ENCODE peak calls at places on chromosomes 3 and 15, in five cellular contexts. S is GM12878, A is K562, G is SK-N-SH, V is HepG2. M is an unnamed sample.

GRCh38 chr3:40780801-40781406 is 256.1 kb downstream of the ZNF621 start:
- DNase-seq in S (no peak), A (no peak), G (no peak), V (no peak), M (no peak)

GRCh38 chr15:27973886-27974285 is 125.2 kb downstream of the OCA2 start:
- DNase-seq in S (no peak), A (no peak), G (no peak), V (no peak), M (no peak)

GRCh38 chr3:12695916-12696315 is 32.0 kb upstream of the RAF1 start:
- DNase-seq in S (no peak), A (no peak), G (no peak), V (no peak), M (no peak)

GRCh38 chr3:33921608-33922007 is 123.2 kb downstream of the PDCD6IP start:
- DNase-seq in S (no peak), A (no peak), G (no peak), V (no peak), M (no peak)

GRCh38 chr3:105521803-105522202 is 155.1 kb downstream of the ALCAM start:
- DNase-seq in S (no peak), A (no peak), G (no peak), V (no peak), M (no peak)

GRCh38 chr3:43874290-43874689 is 183.6 kb downstream of the ABHD5 start:
- DNase-seq in S (no peak), A (no peak), G (no peak), V (no peak), M (no peak)

GRCh38 chr3:39541917-39542329 is 74.4 kb downstream of the MOBP start:
- DNase-seq in S (no peak), A (peak), G (peak), V (no peak), M (peak)

GRCh38 chr3:122318620-122319019 is 6.4 kb upstream of the CSTA start:
- DNase-seq in S (no peak), A (no peak), G (no peak), V (no peak), M (no peak)

GRCh38 chr3:9074079-9074478 is 110.8 kb upstream of the RAD18 start:
- DNase-seq in S (no peak), A (no peak), G (no peak), V (no peak), M (no peak)

GRCh38 chr3:181752202-181752671 is 40.5 kb downstream of the SOX2 start:
- DNase-seq in S (no peak), A (no peak), G (peak), V (no peak), M (no peak)

GRCh38 chr3:31693346-31693745 is 160.6 kb downstream of the STT3B start:
- DNase-seq in S (no peak), A (no peak), G (no peak), V (no peak), M (no peak)

GRCh38 chr3:32310918-32311839 is 72.7 kb downstream of the CMTM8 start:
- DNase-seq in S (no peak), A (no peak), G (no peak), V (peak), M (no peak)

GRCh38 chr3:151008699-151009098 is 36.2 kb upstream of the CLRN1 start:
- DNase-seq in S (no peak), A (no peak), G (peak), V (no peak), M (peak)

GRCh38 chr3:126212250-126212628 is 31.9 kb upstream of the ALDH1L1 start:
- DNase-seq in S (no peak), A (no peak), G (no peak), V (no peak), M (no peak)

GRCh38 chr3:4522962-4523361 is 29.8 kb downstream of the ITPR1 start:
- DNase-seq in S (no peak), A (no peak), G (no peak), V (no peak), M (no peak)

GRCh38 chr15:69719527-69719926 is 266.9 kb downstream of the RPLP1 start:
- DNase-seq in S (no peak), A (no peak), G (no peak), V (no peak), M (no peak)
- TF ChIP-seq ZBTB33 in S (no peak), A (no peak), G (no peak), V (no peak), M (no peak)

DNA sequence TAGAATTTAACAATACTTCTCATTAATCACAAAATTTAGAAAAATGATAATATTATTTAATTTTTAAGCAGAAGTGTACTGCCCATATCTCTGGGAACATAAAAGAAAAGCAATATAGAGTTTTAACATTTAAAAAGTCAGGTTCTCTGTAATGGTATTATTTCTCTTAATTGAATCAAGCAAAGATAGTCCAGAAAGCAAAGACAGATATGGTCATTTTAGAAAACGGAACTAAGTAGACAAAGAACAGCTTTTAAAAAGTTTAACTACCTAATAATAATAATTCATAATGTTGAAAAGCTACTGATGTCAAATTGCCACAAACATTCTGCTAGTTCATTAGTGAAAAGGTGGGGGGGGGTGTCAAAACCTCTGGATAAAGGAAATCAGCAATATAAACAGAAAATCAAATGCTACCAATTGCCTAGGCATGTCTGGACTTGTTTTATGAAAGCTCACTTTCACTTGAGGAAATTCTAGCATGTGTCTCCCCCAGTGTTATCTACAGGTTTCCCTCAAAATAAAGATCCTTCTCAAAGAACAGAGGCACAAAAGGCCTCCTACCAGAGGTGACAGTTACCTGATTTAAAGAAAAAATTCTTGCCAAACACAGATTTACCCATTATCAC is 1.7 kb downstream of the ZMAT3 start:
- DNase-seq in S (no peak), A (no peak), G (peak), V (no peak), M (no peak)
- H3K27ac ChIP-seq in S (peak), A (no peak), G (peak), V (peak), M (no peak)

GRCh38 chr3:139808196-139808595 is 126.8 kb upstream of the CLSTN2 start:
- DNase-seq in S (no peak), A (no peak), G (no peak), V (no peak), M (no peak)

DNA sequence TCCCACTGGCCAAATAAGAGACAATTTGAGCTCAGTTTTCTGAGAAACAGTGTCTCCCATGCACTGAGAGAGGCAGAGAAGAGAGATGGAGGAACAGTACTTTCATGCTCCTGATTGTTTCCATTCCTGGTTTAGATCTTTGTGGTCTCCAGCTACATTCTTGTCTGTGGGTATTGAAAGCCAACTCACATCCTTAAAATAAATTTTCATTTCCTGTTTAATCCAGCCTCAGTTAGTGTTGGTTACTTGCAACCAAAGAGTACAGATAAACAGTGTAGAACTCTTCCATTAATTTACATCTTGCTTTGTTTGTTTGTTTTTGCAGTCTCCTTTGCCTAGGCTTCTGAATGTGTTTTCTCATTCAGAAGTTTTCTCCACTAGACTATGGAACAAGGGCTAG is 123.7 kb upstream of the CLSTN2 start:
- DNase-seq in S (no peak), A (no peak), G (no peak), V (no peak), M (no peak)
- TF ChIP-seq ZBTB33 in S (no peak), A (no peak), G (no peak), V (no peak), M (no peak)

GRCh38 chr15:79872358-79873017 is 24.3 kb downstream of the MTHFS start:
- DNase-seq in S (no peak), A (no peak), G (no peak), V (no peak), M (no peak)

GRCh38 chr15:79874242-79874641 is 22.6 kb downstream of the MTHFS start:
- DNase-seq in S (no peak), A (no peak), G (no peak), V (peak), M (peak)

GRCh38 chr15:79878078-79878705 is 18.6 kb downstream of the MTHFS start:
- DNase-seq in S (no peak), A (no peak), G (no peak), V (no peak), M (peak)

DNA sequence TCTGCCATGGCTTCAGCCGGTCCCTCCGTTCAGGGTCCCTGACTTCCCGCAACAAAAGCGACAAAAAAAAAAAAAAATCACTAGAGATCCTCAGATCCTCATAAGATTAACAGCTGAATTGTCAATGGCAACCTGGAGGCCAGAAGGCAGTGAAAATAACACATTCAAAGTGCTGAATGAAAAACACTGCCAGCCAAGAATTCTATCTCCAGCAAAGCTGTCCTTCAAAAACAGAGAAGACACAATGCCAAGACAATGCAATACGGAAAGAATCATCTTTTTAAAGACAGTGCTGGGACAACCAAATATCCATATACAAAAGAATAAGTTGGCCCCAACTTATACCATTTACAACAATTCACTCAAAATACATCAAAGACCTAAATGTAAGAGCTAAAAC is 21.6 kb downstream of the MTHFS start:
- DNase-seq in S (no peak), A (no peak), G (no peak), V (no peak), M (no peak)
- H3K27ac ChIP-seq in S (no peak), A (no peak), G (no peak), V (no peak), M (no peak)

DNA sequence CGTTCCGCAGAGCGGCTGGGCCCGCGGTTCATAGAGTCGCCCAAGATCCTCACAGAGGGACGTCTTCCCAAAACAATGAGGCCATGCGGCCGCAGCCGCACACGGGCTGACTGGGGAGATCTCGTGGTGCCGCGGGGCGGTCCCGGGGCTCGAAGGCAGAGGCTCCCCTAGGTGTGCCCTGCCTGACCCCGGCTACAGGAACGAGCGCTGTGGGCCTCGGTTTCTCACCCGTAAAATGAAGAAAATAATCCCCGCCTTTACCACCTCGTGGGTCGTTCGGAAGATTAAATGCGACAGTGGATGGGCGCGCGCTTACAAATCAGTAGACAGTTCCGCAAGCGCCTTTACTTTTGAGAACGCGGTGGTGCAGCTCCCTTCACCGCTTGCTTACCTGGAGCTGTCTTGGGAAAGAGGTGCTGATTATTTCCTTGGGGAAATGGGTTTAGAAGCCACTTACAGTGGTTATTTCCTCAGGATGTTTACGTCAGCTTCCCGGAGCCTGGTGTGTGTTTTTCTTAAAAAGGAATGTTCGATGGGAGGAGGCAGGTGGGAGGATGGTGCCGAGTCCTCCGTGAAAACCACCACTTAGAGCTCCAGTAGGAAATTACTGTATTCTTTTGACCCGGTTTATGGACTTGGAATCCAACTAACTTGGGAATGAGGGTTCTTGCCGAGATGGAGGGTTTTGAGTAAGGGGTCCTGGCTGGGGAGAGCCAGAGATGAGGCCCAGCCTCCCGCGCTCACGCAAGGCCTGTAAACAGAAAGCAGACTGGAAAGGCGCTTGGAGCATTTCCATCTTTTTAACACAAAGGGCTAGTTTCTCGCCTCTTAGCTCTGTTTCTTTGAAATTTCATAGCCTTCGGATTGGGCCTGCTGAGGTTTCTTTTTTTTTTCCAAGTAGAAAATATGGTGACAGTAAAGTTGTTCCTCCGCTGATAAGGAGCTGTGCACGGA is 2.0 kb upstream of the MEX3B start:
- DNase-seq in S (no peak), A (no peak), G (no peak), V (no peak), M (no peak)
- TF ChIP-seq ZBTB33 in S (no peak), A (peak), G (no peak), V (peak), M (no peak)

GRCh38 chr15:89103481-89104171 is 15.4 kb downstream of the ABHD2 start:
- DNase-seq in S (no peak), A (no peak), G (no peak), V (no peak), M (no peak)
- H3K27ac ChIP-seq in S (no peak), A (no peak), G (no peak), V (no peak), M (no peak)

GRCh38 chr3:184031187-184031792 is at the start of gene HTR3D:
- DNase-seq in S (no peak), A (no peak), G (no peak), V (no peak), M (no peak)
- TF ChIP-seq ZBTB33 in S (no peak), A (no peak), G (no peak), V (no peak), M (no peak)

DNA sequence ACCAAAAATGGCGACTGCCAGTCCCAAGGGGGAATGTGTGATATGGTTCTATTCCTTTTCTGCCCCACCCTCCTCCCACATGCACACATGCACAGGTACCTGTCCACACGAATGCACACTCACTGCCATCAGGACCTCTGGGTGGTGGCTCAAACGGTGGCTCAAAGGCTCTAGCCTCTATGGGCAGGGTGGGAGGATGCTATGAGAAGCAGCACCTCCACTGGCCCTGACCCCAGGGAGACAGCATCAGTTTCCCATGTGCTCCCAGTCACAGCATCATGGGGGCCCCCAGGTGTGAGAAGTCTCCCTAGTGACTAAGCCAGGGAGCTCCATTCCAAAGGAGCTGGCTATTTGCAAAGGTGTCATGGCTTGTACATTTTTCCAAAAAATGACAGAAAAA is 15.9 kb downstream of the SEMA3G start:
- DNase-seq in S (no peak), A (no peak), G (no peak), V (no peak), M (no peak)
- H3K27ac ChIP-seq in S (no peak), A (no peak), G (no peak), V (peak), M (no peak)